ENCODE peak calls at places on chromosomes 7 and 10, in ten cellular contexts. Q, Z, H, T, X, S, C, V, O and F are unnamed samples.
A peak's percentile ranks its signal among the peaks of the same experiment; 100 is the strongest.

GRCh38 chr7:76377186-76377918 is 18.6 kb upstream of the YWHAG start:
- DNase-seq in V (peak; percentile 60), Z (no peak), X (no peak), T (no peak), H (peak; percentile 50), O (no peak), S (no peak), Q (no peak), C (no peak), F (no peak)

GRCh38 chr10:126060232-126060935 is 164.0 kb downstream of the FANK1 start:
- DNase-seq in O (no peak), Z (no peak), Q (no peak), T (no peak), H (peak; percentile 73), S (peak; percentile 80), X (no peak), C (no peak), V (peak; percentile 84), F (no peak)

GRCh38 chr7:128092221-128092620 is 61.0 kb upstream of the LRRC4 start:
- DNase-seq in Z (no peak), O (no peak), V (no peak), T (no peak), S (no peak), C (no peak), Q (no peak), X (no peak), H (no peak), F (peak; percentile 13)

GRCh38 chr10:73635781-73636180 is 5.5 kb downstream of the MYOZ1 start:
- DNase-seq in C (no peak), Q (no peak), H (no peak), X (no peak), Z (no peak), T (no peak), O (no peak), V (no peak), S (no peak), F (no peak)

GRCh38 chr7:92076509-92076908 is 57.8 kb downstream of the CYP51A1 start:
- DNase-seq in C (no peak), Q (no peak), S (no peak), V (no peak), Z (no peak), H (no peak), O (no peak), T (no peak), X (peak; percentile 57), F (no peak)

GRCh38 chr7:28767356-28767755 is 190.8 kb downstream of the TRIL start:
- DNase-seq in H (no peak), X (no peak), Q (no peak), V (peak; percentile 22), O (no peak), S (no peak), Z (no peak), C (no peak), T (no peak), F (no peak)

GRCh38 chr10:126090911-126091728 is 194.8 kb downstream of the FANK1 start:
- DNase-seq in X (no peak), Z (peak; percentile 20), S (peak; percentile 56), H (peak; percentile 62), V (peak; percentile 91), T (no peak), Q (no peak), O (peak; percentile 72), C (no peak), F (no peak)

GRCh38 chr7:23907012-23907411 is 197.0 kb downstream of the STK31 start:
- DNase-seq in V (no peak), Q (no peak), X (no peak), O (no peak), H (peak; percentile 10), C (no peak), S (no peak), Z (no peak), T (no peak), F (no peak)

GRCh38 chr10:98309366-98310355 is 41.7 kb upstream of the LOXL4 start:
- DNase-seq in X (peak; percentile 90), H (peak; percentile 88), T (no peak), C (peak; percentile 14), O (peak; percentile 83), Q (peak; percentile 52), Z (peak; percentile 65), V (peak; percentile 83), S (peak; percentile 64), F (no peak)